ENCODE peak calls at places on chromosome 4, in nine cellular contexts. L, E, S, D, J, A, U, Y and N are unnamed samples.

GRCh38 chr4:5894266-5894665 is 1.4 kb upstream of the CRMP1 start:
- DNase-seq in D (no peak), U (no peak), L (no peak), S (no peak), J (no peak), E (no peak), Y (no peak), A (no peak), N (no peak)

GRCh38 chr4:38675167-38676121 is 11.4 kb downstream of the KLF3 start:
- DNase-seq in D (peak; percentile 68), E (peak; percentile 45), Y (peak; percentile 60), S (peak; percentile 80), U (peak; percentile 87), A (peak; percentile 87), J (peak; percentile 87), L (peak; percentile 68), N (peak; percentile 77)

GRCh38 chr4:132108784-132109183 is 1040.3 kb upstream of the PCDH10 start:
- DNase-seq in U (no peak), E (no peak), D (no peak), Y (no peak), J (no peak), A (no peak), S (peak; percentile 5), L (peak; percentile 66), N (no peak)

GRCh38 chr4:142353149-142353738 is 492.9 kb downstream of the INPP4B start:
- DNase-seq in Y (peak; percentile 69), E (peak; percentile 10), U (peak; percentile 66), J (peak; percentile 41), D (peak; percentile 8), L (peak; percentile 63), A (peak; percentile 53), S (peak; percentile 83), N (peak; percentile 22)

GRCh38 chr4:110198472-110199419 is at the start of gene ELOVL6:
- DNase-seq in J (peak; percentile 47), L (peak; percentile 68), E (peak; percentile 69), A (peak; percentile 94), U (peak; percentile 90), D (peak; percentile 87), S (peak; percentile 84), Y (peak; percentile 61), N (peak; percentile 64)

GRCh38 chr4:16233569-16234177 is 7.4 kb upstream of the TAPT1 start:
- DNase-seq in S (no peak), E (no peak), J (no peak), Y (no peak), U (no peak), L (no peak), A (no peak), D (no peak), N (no peak)

GRCh38 chr4:175421506-175421905 is 390.6 kb downstream of the GPM6A start:
- DNase-seq in J (no peak), U (peak; percentile 71), A (no peak), S (peak; percentile 73), D (peak; percentile 80), E (no peak), Y (no peak), L (peak; percentile 61), N (no peak)

GRCh38 chr4:156677136-156677535 is 294.5 kb downstream of the PDGFC start:
- DNase-seq in Y (peak; percentile 64), E (peak; percentile 10), U (peak; percentile 69), A (peak; percentile 38), D (no peak), S (peak; percentile 71), J (peak; percentile 57), L (peak; percentile 51), N (peak; percentile 40)

GRCh38 chr4:104901438-104901837 is 245.2 kb upstream of the TET2 start:
- DNase-seq in J (no peak), A (no peak), S (no peak), U (no peak), E (no peak), L (peak; percentile 46), D (no peak), Y (peak; percentile 3), N (no peak)

GRCh38 chr4:53895137-53895536 is 169.3 kb downstream of the CHIC2 start:
- DNase-seq in D (no peak), L (peak; percentile 36), J (no peak), Y (no peak), E (no peak), A (no peak), U (no peak), S (no peak), N (no peak)

GRCh38 chr4:183355405-183355804 is 33.2 kb upstream of the CLDN24 start:
- DNase-seq in Y (no peak), S (peak; percentile 71), U (peak; percentile 72), A (no peak), E (no peak), D (peak; percentile 87), J (no peak), L (peak; percentile 93), N (no peak)

GRCh38 chr4:20422398-20422797 is 170.7 kb downstream of the SLIT2 start:
- DNase-seq in J (peak; percentile 44), S (peak; percentile 70), E (peak; percentile 42), L (peak; percentile 14), D (no peak), A (peak; percentile 33), Y (peak; percentile 47), U (peak; percentile 56), N (peak; percentile 38)

GRCh38 chr4:15893967-15894366 is 44.6 kb downstream of the FGFBP1 start:
- DNase-seq in J (no peak), S (peak; percentile 96), E (no peak), D (peak; percentile 55), A (no peak), U (peak; percentile 92), L (peak; percentile 99), Y (peak; percentile 90), N (peak; percentile 93)

GRCh38 chr4:87559090-87559837 is 30.1 kb upstream of the SPARCL1 start:
- DNase-seq in L (no peak), U (no peak), E (no peak), J (peak; percentile 95), S (no peak), Y (no peak), A (peak; percentile 14), D (no peak), N (peak; percentile 21)

GRCh38 chr4:4338632-4339031 is 48.3 kb upstream of the NSG1 start:
- DNase-seq in L (no peak), Y (no peak), J (no peak), A (no peak), D (no peak), S (no peak), E (no peak), U (no peak), N (no peak)
- H2AFZ ChIP-seq in L (no peak overlapping the region), Y (no peak overlapping the region), J (no peak overlapping the region), A (no peak overlapping the region), D (no peak overlapping the region), S (no peak overlapping the region), E (no peak overlapping the region), U (no peak overlapping the region), N (no peak overlapping the region)

DNA sequence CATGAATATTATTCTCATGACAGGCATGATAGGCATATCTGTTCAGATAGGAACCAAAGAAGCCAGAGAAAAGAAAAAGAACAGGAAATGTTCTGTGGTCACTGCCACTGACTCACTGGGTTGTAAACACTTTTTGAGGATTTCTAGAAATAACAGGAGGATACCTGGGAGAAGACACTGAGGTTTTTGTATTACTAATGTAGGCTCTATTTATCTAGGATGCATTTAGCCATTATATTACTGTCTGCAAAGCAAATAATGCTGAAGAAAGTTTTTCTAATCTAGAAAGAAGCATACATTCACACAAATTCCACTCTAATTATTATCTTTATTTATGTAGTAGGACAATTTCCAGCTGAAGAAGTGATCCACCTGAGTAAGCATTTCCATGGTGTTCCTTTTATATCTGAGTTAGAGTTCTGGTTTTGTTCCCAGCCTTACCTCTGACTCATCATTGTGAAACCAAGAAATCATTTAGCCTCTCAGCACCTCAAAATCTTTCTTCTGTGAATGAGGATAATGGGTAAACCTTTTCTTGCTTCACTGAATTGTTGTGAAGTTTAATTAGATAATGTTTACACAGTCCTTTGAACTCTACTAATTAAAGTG is 40.2 kb upstream of the EPGN start:
- DNase-seq in D (peak; percentile 34), L (peak; percentile 85), J (peak; percentile 42), A (no peak), E (no peak), S (peak; percentile 87), U (peak; percentile 65), Y (peak; percentile 87), N (no peak)
- H2AFZ ChIP-seq in D (no peak overlapping the region), L (no peak overlapping the region), J (no peak overlapping the region), A (no peak overlapping the region), E (no peak overlapping the region), S (no peak overlapping the region), U (no peak overlapping the region), Y (no peak overlapping the region), N (no peak overlapping the region)

GRCh38 chr4:124275-125081 is at the start of gene ZNF718:
- DNase-seq in D (peak; percentile 97), J (peak; percentile 69), E (peak; percentile 90), U (peak; percentile 98), L (peak; percentile 95), S (peak; percentile 98), A (peak; percentile 97), Y (no peak), N (peak; percentile 100)
- H2AFZ ChIP-seq in D (peak within 1 kb of the TSS; percentile 97), J (peak within 1 kb of the TSS; percentile 27), E (peak within 1 kb of the TSS; percentile 92), U (peak within 1 kb of the TSS; percentile 99), L (peak within 1 kb of the TSS; percentile 94), S (peak within 1 kb of the TSS; percentile 95), A (peak within 1 kb of the TSS; percentile 91), Y (no peak within 1 kb of the TSS), N (peak within 1 kb of the TSS; percentile 91)

DNA sequence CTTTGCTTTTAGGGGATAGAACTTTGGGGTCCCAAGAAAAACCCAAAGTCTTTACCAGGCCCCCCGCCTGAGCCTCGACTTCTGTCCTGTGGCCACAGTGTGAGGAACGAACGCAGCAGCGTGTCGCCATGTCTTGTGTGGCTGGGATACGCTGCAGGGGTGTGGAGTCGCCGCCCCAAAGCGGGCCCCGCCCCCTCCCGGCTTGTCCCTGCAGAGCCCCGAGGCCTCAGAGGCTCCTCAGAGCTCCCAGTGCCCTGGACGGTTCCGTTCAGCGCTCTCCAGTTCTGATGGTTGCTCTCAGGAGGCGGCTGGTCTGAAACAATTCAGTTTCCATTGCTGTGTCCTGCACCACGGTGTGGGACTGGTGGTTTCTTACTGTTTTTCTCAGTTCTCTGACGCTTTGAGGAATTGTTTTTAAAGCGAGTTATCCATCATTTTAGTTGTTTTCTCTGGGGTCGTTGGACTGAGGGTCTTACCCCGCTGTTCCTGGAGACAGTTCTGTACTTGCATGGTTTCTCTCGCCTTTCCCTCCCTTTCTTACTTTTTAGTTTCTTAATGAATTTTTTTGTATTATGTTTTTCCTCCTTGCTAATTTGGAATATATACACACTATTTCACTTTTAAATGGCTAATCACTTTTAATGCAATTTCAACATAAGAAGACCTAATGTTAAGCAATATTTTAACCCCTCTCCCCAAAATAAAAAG is 1.6 kb upstream of the IDUA start:
- DNase-seq in D (peak; percentile 99), J (no peak), E (peak; percentile 78), S (peak; percentile 77), A (no peak), L (no peak), Y (no peak), U (peak; percentile 67), N (peak; percentile 45)
- H2AFZ ChIP-seq in D (peak overlapping the region; percentile 76), J (no peak overlapping the region), E (peak overlapping the region; percentile 76), S (peak overlapping the region; percentile 95), A (peak overlapping the region; percentile 53), L (peak overlapping the region; percentile 44), Y (peak overlapping the region; percentile 30), U (peak overlapping the region; percentile 18), N (peak overlapping the region; percentile 52)

DNA sequence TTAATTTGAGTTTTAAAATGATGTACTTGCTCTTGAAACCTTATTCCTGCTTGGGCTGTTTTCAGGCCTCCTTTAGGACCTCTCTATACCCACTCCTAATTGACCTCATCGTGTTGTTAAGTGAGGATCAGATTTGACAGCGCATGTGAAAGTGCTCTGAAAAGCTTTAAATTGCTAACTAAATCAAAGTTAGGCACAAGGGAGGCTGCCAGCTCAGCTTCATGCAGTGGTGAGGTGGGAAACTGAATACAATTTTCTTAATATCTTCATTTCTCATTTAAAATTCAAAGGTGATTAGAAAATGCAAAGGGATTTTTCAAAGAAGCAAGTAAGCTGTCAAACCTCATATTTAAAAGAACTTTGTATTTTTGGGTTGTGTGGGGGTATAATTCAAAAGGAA is 20.0 kb downstream of the FHDC1 start:
- DNase-seq in S (no peak), D (no peak), L (no peak), E (no peak), Y (no peak), U (no peak), A (no peak), J (no peak), N (no peak)
- H2AFZ ChIP-seq in S (no peak overlapping the region), D (no peak overlapping the region), L (no peak overlapping the region), E (no peak overlapping the region), Y (no peak overlapping the region), U (no peak overlapping the region), A (no peak overlapping the region), J (no peak overlapping the region), N (no peak overlapping the region)